ENCODE peak calls at places on chromosomes 5 and 9, in four cellular contexts. O is PC-9, X is right atrium auricular region, P is breast epithelium. T is an unnamed sample.

GRCh38 chr5:77224672-77225355 is 14.3 kb downstream of the PDE8B start:
- DNase-seq in O (peak; percentile 71), X (no peak), P (no peak), T (no peak)

GRCh38 chr5:93580387-93581100 is 475 bp downstream of the NR2F1-AS1 start:
- DNase-seq in O (no peak), X (no peak), P (no peak), T (no peak)

GRCh38 chr5:51806677-51807076 is 423.4 kb downstream of the ISL1 start:
- DNase-seq in O (no peak), X (no peak), P (no peak), T (no peak)

GRCh38 chr5:172683264-172683663 is 42.2 kb downstream of the NEURL1B start:
- DNase-seq in O (no peak), X (no peak), P (no peak), T (no peak)

GRCh38 chr9:98375138-98375726 is 119.8 kb upstream of the TBC1D2 start:
- DNase-seq in O (peak; percentile 96), X (no peak), P (no peak), T (no peak)

GRCh38 chr9:12426198-12426864 is 266.9 kb upstream of the TYRP1 start:
- DNase-seq in O (no peak), X (no peak), P (no peak), T (no peak)

GRCh38 chr5:157563373-157564148 is 12.0 kb downstream of the ADAM19 start:
- DNase-seq in O (peak; percentile 15), X (no peak), P (no peak), T (peak; percentile 78)

GRCh38 chr9:16752615-16753014 is 117.9 kb downstream of the BNC2 start:
- DNase-seq in O (no peak), X (no peak), P (no peak), T (no peak)

GRCh38 chr5:53942724-53943123 is 367.6 kb downstream of the ARL15 start:
- DNase-seq in O (no peak), X (peak; percentile 62), P (no peak), T (no peak)

GRCh38 chr9:128145536-128145935 is 3.7 kb upstream of the LCN2 start:
- DNase-seq in O (peak; percentile 96), X (no peak), P (no peak), T (no peak)

GRCh38 chr9:135877776-135878527 is 29.4 kb downstream of the CAMSAP1 start:
- DNase-seq in O (no peak), X (no peak), P (no peak), T (no peak)

GRCh38 chr9:75104607-75105006 is 16.3 kb downstream of the OSTF1 start:
- DNase-seq in O (no peak), X (no peak), P (no peak), T (no peak)

GRCh38 chr9:36191290-36191645 is 547 bp downstream of the CLTA start:
- DNase-seq in O (no peak), X (no peak), P (no peak), T (peak; percentile 37)

GRCh38 chr5:96209829-96210228 is 223.2 kb downstream of the PCSK1 start:
- DNase-seq in O (no peak), X (no peak), P (no peak), T (no peak)

GRCh38 chr9:87445646-87446045 is 52.0 kb upstream of the DAPK1 start:
- DNase-seq in O (no peak), X (peak; percentile 61), P (no peak), T (no peak)

GRCh38 chr5:14453486-14453885 is 128.1 kb upstream of the OTULINL start:
- DNase-seq in O (no peak), X (no peak), P (no peak), T (no peak)

GRCh38 chr5:73495772-73496346 is 2.4 kb upstream of the BTF3 start:
- DNase-seq in O (no peak), X (no peak), P (no peak), T (no peak)

GRCh38 chr5:83937837-83938236 is 217.2 kb upstream of the HAPLN1 start:
- DNase-seq in O (no peak), X (no peak), P (no peak), T (no peak)

GRCh38 chr9:82939451-82939850 is 123.5 kb downstream of the RASEF start:
- DNase-seq in O (peak; percentile 78), X (no peak), P (peak; percentile 28), T (no peak)

GRCh38 chr5:1111727-1112289 is at the start of gene SLC12A7:
- DNase-seq in O (peak; percentile 61), X (no peak), P (peak; percentile 37), T (no peak)

GRCh38 chr5:75192804-75193203 is 43.9 kb downstream of the ANKRD31 start:
- DNase-seq in O (no peak), X (no peak), P (no peak), T (no peak)

GRCh38 chr9:84371737-84372136 is 31.2 kb upstream of the SLC28A3 start:
- DNase-seq in O (peak; percentile 72), X (no peak), P (peak; percentile 63), T (no peak)

GRCh38 chr5:32020271-32020670 is 153.8 kb downstream of the GOLPH3 start:
- DNase-seq in O (no peak), X (no peak), P (no peak), T (no peak)

GRCh38 chr5:177389368-177390169 is 5.3 kb downstream of the SLC34A1 start:
- DNase-seq in O (peak; percentile 95), X (peak; percentile 66), P (peak; percentile 61), T (no peak)

GRCh38 chr5:132486318-132487094 is 4.1 kb downstream of the IRF1 start:
- DNase-seq in O (no peak), X (peak; percentile 52), P (no peak), T (peak; percentile 11)

GRCh38 chr9:135123735-135124134 is 36.3 kb downstream of the OLFM1 start:
- DNase-seq in O (no peak), X (no peak), P (no peak), T (no peak)

GRCh38 chr5:135576075-135576599 is 2.7 kb downstream of the CXCL14 start:
- DNase-seq in O (no peak), X (no peak), P (no peak), T (no peak)

GRCh38 chr5:83473344-83474169 is 2.0 kb downstream of the VCAN start:
- DNase-seq in O (peak; percentile 40), X (peak; percentile 97), P (peak; percentile 83), T (peak; percentile 73)

GRCh38 chr5:107570805-107571531 is 99.8 kb downstream of the EFNA5 start:
- DNase-seq in O (peak; percentile 74), X (no peak), P (no peak), T (no peak)

GRCh38 chr5:98042521-98042920 is 730.9 kb upstream of the RGMB start:
- DNase-seq in O (no peak), X (no peak), P (no peak), T (no peak)

GRCh38 chr5:131610198-131611063 is 24.6 kb downstream of the RAPGEF6 start:
- DNase-seq in O (peak; percentile 70), X (no peak), P (no peak), T (no peak)

GRCh38 chr5:1846583-1846982 is 36.1 kb downstream of the IRX4 start:
- DNase-seq in O (no peak), X (no peak), P (no peak), T (no peak)

DNA sequence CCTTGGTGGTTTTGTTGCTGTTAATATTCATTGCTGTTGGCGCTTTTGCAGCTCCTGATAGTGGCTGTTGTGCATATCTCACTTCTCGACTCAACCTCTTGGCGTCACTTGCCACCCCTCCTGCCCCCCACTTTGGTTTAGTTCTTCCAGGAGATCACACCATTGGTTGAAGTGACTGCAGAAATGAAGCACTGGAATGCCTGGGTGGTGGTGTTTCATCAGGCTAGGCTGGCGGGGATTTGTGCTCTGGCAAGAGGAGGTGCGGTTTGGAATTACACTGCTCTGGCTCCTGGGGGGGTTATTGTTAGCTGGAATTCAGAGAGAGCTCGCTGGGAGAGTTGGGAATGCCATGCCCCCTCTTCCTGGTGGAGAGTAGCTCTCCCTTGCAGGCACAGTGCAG is 11.5 kb downstream of the PRRC2B start:
- DNase-seq in O (no peak), X (peak; percentile 77), P (no peak), T (no peak)
- H3K27ac ChIP-seq in O (no peak overlapping the region), X (peak overlapping the region; percentile 74), P (peak overlapping the region; percentile 68), T (peak overlapping the region; percentile 73)

DNA sequence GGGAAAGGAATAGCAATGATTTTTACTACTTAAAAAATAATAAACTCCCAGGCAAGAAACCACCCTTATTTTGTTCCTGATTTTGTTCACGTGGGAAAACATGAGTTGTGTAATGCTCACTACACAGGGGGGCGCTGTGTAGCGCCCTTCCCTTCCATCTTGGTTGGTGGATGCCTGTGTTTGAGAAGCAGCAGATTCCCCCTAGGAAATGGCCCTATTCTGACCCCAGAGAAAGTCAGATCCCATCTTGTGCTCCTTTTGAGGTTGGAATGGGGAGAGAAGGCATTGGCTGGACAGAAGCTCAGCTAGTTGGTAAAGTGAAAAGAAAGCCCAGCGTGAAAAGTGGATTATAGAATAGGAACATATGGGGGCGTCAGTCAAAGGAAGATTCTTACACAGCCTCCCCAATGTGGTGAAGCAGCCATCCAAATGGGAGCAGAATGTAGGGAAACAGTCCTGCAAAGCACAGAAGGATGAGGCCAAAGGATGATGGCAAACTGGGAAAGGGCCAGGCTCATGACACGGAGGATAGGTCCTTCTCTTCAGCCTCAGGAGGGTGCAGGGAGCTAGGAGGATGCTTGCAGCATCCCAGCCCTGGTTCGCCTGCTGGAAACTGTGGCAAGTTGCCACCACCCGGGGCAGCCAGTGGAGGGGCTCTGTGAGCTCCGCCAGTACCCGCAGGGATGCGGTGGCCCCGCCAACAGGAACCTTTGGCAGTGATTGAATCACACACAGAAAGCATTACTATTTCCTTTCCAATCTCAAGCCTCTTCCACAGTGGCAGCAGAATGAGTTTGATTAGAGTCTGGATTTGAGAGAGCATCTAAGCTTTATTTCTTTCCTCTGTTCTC is 314.2 kb upstream of the DAP start:
- DNase-seq in O (no peak), X (no peak), P (no peak), T (peak; percentile 42)
- TF ChIP-seq CTCF in O (peak; percentile 12), X (no peak), P (no peak), T (no peak)

GRCh38 chr5:126526493-126526892 is 68.5 kb downstream of the ALDH7A1 start:
- DNase-seq in O (no peak), X (no peak), P (no peak), T (no peak)

GRCh38 chr5:126523818-126524522 is 71.0 kb downstream of the ALDH7A1 start:
- DNase-seq in O (no peak), X (peak; percentile 46), P (no peak), T (no peak)

GRCh38 chr5:126527892-126528291 is 67.1 kb downstream of the ALDH7A1 start:
- DNase-seq in O (peak; percentile 78), X (no peak), P (no peak), T (no peak)

GRCh38 chr5:126527158-126527557 is 67.9 kb downstream of the ALDH7A1 start:
- DNase-seq in O (no peak), X (no peak), P (no peak), T (no peak)

GRCh38 chr5:126525630-126526245 is 69.3 kb downstream of the ALDH7A1 start:
- DNase-seq in O (no peak), X (peak; percentile 84), P (no peak), T (no peak)
- H3K27ac ChIP-seq in O (no peak overlapping the region), X (peak overlapping the region; percentile 71), P (peak overlapping the region; percentile 15), T (no peak overlapping the region)

DNA sequence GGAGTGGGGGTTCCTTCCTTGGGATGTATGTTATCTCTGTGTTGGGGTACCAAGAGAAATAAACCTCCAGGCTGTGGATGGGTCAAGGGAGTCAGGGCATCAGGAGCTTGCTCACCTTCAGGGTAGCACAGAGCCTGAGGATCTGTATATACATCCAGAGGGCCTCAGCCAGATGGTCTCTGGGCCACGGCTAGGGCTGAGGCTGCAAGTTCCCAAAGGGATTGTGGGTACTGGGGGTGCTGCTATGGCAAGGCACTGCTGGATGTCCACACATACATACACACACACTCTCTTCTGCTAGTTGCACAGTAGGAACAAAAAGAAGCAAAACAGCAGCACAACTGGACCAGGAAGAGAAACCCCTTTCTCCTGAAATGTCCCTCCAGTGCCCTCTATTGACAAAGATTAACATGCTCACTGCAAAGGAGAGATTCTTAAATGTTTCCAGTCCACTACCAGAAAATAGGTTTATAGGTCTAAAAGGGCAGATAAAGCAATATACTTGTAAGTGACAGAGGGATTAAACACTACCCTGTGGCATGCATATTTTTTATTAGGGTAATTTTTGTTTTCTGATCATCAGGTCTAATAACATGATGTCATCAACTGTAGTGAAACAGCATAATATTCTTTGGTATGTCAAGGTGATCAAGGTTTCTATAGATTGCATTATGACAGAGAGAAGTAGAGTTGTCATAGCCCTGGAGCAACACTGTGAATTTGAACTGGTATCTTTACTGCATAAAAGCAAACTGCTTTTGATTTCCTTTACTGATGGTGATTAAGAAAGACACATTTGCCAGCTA is 56.3 kb upstream of the KCNN2 start:
- DNase-seq in O (no peak), X (no peak), P (no peak), T (no peak)
- TF ChIP-seq CTCF in O (no peak), X (no peak), P (no peak), T (no peak)